ENCODE peak calls at places on chromosomes 13 and 19, in four cellular contexts. One of them, this sample, is unnamed.

GRCh38 chr19:41409288-41409687 is 11.7 kb downstream of the BCKDHA start:
- DNase-seq in activated CD8-positive, alpha-beta T cell treated with anti-CD3 and anti-CD28 coated beads for 36 hours: no peak
- DNase-seq in ovary: no peak
- DNase-seq in mucosa of descending colon: no peak
- DNase-seq in this sample: no peak

GRCh38 chr19:30682576-30683536 is 310.7 kb downstream of the ZNF536 start:
- DNase-seq in activated CD8-positive, alpha-beta T cell treated with anti-CD3 and anti-CD28 coated beads for 36 hours: peak
- DNase-seq in ovary: peak
- DNase-seq in mucosa of descending colon: no peak
- DNase-seq in this sample: peak

GRCh38 chr13:40064154-40064713 is 408.8 kb downstream of the COG6 start:
- DNase-seq in activated CD8-positive, alpha-beta T cell treated with anti-CD3 and anti-CD28 coated beads for 36 hours: no peak
- DNase-seq in ovary: no peak
- DNase-seq in mucosa of descending colon: no peak
- DNase-seq in this sample: no peak

GRCh38 chr19:54209748-54210494 is 9.3 kb downstream of the RPS9 start:
- DNase-seq in activated CD8-positive, alpha-beta T cell treated with anti-CD3 and anti-CD28 coated beads for 36 hours: peak
- DNase-seq in ovary: peak
- DNase-seq in mucosa of descending colon: peak
- DNase-seq in this sample: no peak

GRCh38 chr19:40262422-40262821 is 22.7 kb downstream of the AKT2 start:
- DNase-seq in activated CD8-positive, alpha-beta T cell treated with anti-CD3 and anti-CD28 coated beads for 36 hours: no peak
- DNase-seq in ovary: no peak
- DNase-seq in mucosa of descending colon: no peak
- DNase-seq in this sample: no peak

GRCh38 chr19:35959040-35959967 is 23.1 kb downstream of the LRFN3 start:
- DNase-seq in activated CD8-positive, alpha-beta T cell treated with anti-CD3 and anti-CD28 coated beads for 36 hours: peak
- DNase-seq in ovary: no peak
- DNase-seq in mucosa of descending colon: peak
- DNase-seq in this sample: peak

GRCh38 chr13:112078879-112079526 is 12.1 kb downstream of the SOX1 start:
- DNase-seq in activated CD8-positive, alpha-beta T cell treated with anti-CD3 and anti-CD28 coated beads for 36 hours: no peak
- DNase-seq in ovary: no peak
- DNase-seq in mucosa of descending colon: no peak
- DNase-seq in this sample: no peak

GRCh38 chr13:110225007-110225406 is 82.0 kb downstream of the COL4A1 start:
- DNase-seq in activated CD8-positive, alpha-beta T cell treated with anti-CD3 and anti-CD28 coated beads for 36 hours: no peak
- DNase-seq in ovary: no peak
- DNase-seq in mucosa of descending colon: no peak
- DNase-seq in this sample: no peak

GRCh38 chr13:110154370-110155031 is 152.5 kb downstream of the COL4A1 start:
- DNase-seq in activated CD8-positive, alpha-beta T cell treated with anti-CD3 and anti-CD28 coated beads for 36 hours: no peak
- DNase-seq in ovary: no peak
- DNase-seq in mucosa of descending colon: no peak
- DNase-seq in this sample: no peak

GRCh38 chr19:37467608-37468090 is 405 bp upstream of the ZNF569 start:
- DNase-seq in activated CD8-positive, alpha-beta T cell treated with anti-CD3 and anti-CD28 coated beads for 36 hours: no peak
- DNase-seq in ovary: no peak
- DNase-seq in mucosa of descending colon: no peak
- DNase-seq in this sample: no peak

GRCh38 chr19:46981296-46981695 is 38.3 kb upstream of the NPAS1 start:
- DNase-seq in activated CD8-positive, alpha-beta T cell treated with anti-CD3 and anti-CD28 coated beads for 36 hours: no peak
- DNase-seq in ovary: no peak
- DNase-seq in mucosa of descending colon: peak
- DNase-seq in this sample: no peak

GRCh38 chr13:50389726-50390125 is 374.5 kb downstream of the KCNRG start:
- DNase-seq in activated CD8-positive, alpha-beta T cell treated with anti-CD3 and anti-CD28 coated beads for 36 hours: no peak
- DNase-seq in ovary: no peak
- DNase-seq in mucosa of descending colon: no peak
- DNase-seq in this sample: no peak

GRCh38 chr19:13100031-13100588 is 2.5 kb downstream of the LYL1 start:
- DNase-seq in activated CD8-positive, alpha-beta T cell treated with anti-CD3 and anti-CD28 coated beads for 36 hours: peak
- DNase-seq in ovary: peak
- DNase-seq in mucosa of descending colon: no peak
- DNase-seq in this sample: peak

GRCh38 chr13:113950451-113951245 is 23.2 kb downstream of the C13orf46 start:
- DNase-seq in activated CD8-positive, alpha-beta T cell treated with anti-CD3 and anti-CD28 coated beads for 36 hours: no peak
- DNase-seq in ovary: no peak
- DNase-seq in mucosa of descending colon: peak
- DNase-seq in this sample: no peak

GRCh38 chr13:20398459-20398858 is 127.2 kb downstream of the CRYL1 start:
- DNase-seq in activated CD8-positive, alpha-beta T cell treated with anti-CD3 and anti-CD28 coated beads for 36 hours: no peak
- DNase-seq in ovary: peak
- DNase-seq in mucosa of descending colon: no peak
- DNase-seq in this sample: no peak

GRCh38 chr13:61774903-61775302 is 359.3 kb upstream of the PCDH20 start:
- DNase-seq in activated CD8-positive, alpha-beta T cell treated with anti-CD3 and anti-CD28 coated beads for 36 hours: no peak
- DNase-seq in ovary: no peak
- DNase-seq in mucosa of descending colon: no peak
- DNase-seq in this sample: no peak

GRCh38 chr19:336067-336614 is 8.5 kb downstream of the MIER2 start:
- DNase-seq in activated CD8-positive, alpha-beta T cell treated with anti-CD3 and anti-CD28 coated beads for 36 hours: no peak
- DNase-seq in ovary: peak
- DNase-seq in mucosa of descending colon: no peak
- DNase-seq in this sample: no peak

GRCh38 chr13:76522083-76522755 is 364.0 kb downstream of the KCTD12 start:
- DNase-seq in activated CD8-positive, alpha-beta T cell treated with anti-CD3 and anti-CD28 coated beads for 36 hours: no peak
- DNase-seq in ovary: no peak
- DNase-seq in mucosa of descending colon: no peak
- DNase-seq in this sample: no peak

GRCh38 chr13:94494021-94494420 is 14.5 kb upstream of the DCT start:
- DNase-seq in activated CD8-positive, alpha-beta T cell treated with anti-CD3 and anti-CD28 coated beads for 36 hours: no peak
- DNase-seq in ovary: no peak
- DNase-seq in mucosa of descending colon: no peak
- DNase-seq in this sample: no peak

GRCh38 chr13:46961719-46962118 is 64.9 kb upstream of the HTR2A start:
- DNase-seq in activated CD8-positive, alpha-beta T cell treated with anti-CD3 and anti-CD28 coated beads for 36 hours: no peak
- DNase-seq in ovary: no peak
- DNase-seq in mucosa of descending colon: no peak
- DNase-seq in this sample: peak

GRCh38 chr19:40613669-40614594 is 12.8 kb downstream of the LTBP4 start:
- DNase-seq in activated CD8-positive, alpha-beta T cell treated with anti-CD3 and anti-CD28 coated beads for 36 hours: peak
- DNase-seq in ovary: peak
- DNase-seq in mucosa of descending colon: peak
- DNase-seq in this sample: peak

GRCh38 chr13:79457948-79458347 is 23.0 kb upstream of the NDFIP2 start:
- DNase-seq in activated CD8-positive, alpha-beta T cell treated with anti-CD3 and anti-CD28 coated beads for 36 hours: peak
- DNase-seq in ovary: no peak
- DNase-seq in mucosa of descending colon: no peak
- DNase-seq in this sample: no peak

GRCh38 chr13:77325371-77325941 is 1.4 kb downstream of the MYCBP2 start:
- DNase-seq in activated CD8-positive, alpha-beta T cell treated with anti-CD3 and anti-CD28 coated beads for 36 hours: no peak
- DNase-seq in ovary: no peak
- DNase-seq in mucosa of descending colon: no peak
- DNase-seq in this sample: peak

GRCh38 chr19:30122431-30122830 is 180.4 kb downstream of the URI1 start:
- DNase-seq in activated CD8-positive, alpha-beta T cell treated with anti-CD3 and anti-CD28 coated beads for 36 hours: no peak
- DNase-seq in ovary: no peak
- DNase-seq in mucosa of descending colon: no peak
- DNase-seq in this sample: no peak

GRCh38 chr19:900302-901111 is 7.2 kb downstream of the RNU6-9 start:
- DNase-seq in activated CD8-positive, alpha-beta T cell treated with anti-CD3 and anti-CD28 coated beads for 36 hours: peak
- DNase-seq in ovary: no peak
- DNase-seq in mucosa of descending colon: peak
- DNase-seq in this sample: no peak

GRCh38 chr13:104782741-104783140 is 1716.5 kb upstream of the SLC10A2 start:
- DNase-seq in activated CD8-positive, alpha-beta T cell treated with anti-CD3 and anti-CD28 coated beads for 36 hours: no peak
- DNase-seq in ovary: no peak
- DNase-seq in mucosa of descending colon: no peak
- DNase-seq in this sample: no peak

GRCh38 chr19:41505105-41505504 is 62.1 kb downstream of the ERICH4 start:
- DNase-seq in activated CD8-positive, alpha-beta T cell treated with anti-CD3 and anti-CD28 coated beads for 36 hours: no peak
- DNase-seq in ovary: no peak
- DNase-seq in mucosa of descending colon: no peak
- DNase-seq in this sample: no peak

GRCh38 chr19:10894911-10895213 is 23.5 kb downstream of the CARM1 start:
- DNase-seq in activated CD8-positive, alpha-beta T cell treated with anti-CD3 and anti-CD28 coated beads for 36 hours: no peak
- DNase-seq in ovary: no peak
- DNase-seq in mucosa of descending colon: no peak
- DNase-seq in this sample: no peak

GRCh38 chr19:48400018-48400742 is 6.7 kb downstream of the GRIN2D start:
- DNase-seq in activated CD8-positive, alpha-beta T cell treated with anti-CD3 and anti-CD28 coated beads for 36 hours: peak
- DNase-seq in ovary: no peak
- DNase-seq in mucosa of descending colon: peak
- DNase-seq in this sample: peak

GRCh38 chr13:77595166-77595810 is 59.8 kb downstream of the SCEL start:
- DNase-seq in activated CD8-positive, alpha-beta T cell treated with anti-CD3 and anti-CD28 coated beads for 36 hours: no peak
- DNase-seq in ovary: no peak
- DNase-seq in mucosa of descending colon: no peak
- DNase-seq in this sample: no peak

GRCh38 chr19:39217094-39217493 is 13.0 kb upstream of the SYCN start:
- DNase-seq in activated CD8-positive, alpha-beta T cell treated with anti-CD3 and anti-CD28 coated beads for 36 hours: no peak
- DNase-seq in ovary: no peak
- DNase-seq in mucosa of descending colon: no peak
- DNase-seq in this sample: no peak

GRCh38 chr19:39209196-39209595 is 5.1 kb upstream of the SYCN start:
- DNase-seq in activated CD8-positive, alpha-beta T cell treated with anti-CD3 and anti-CD28 coated beads for 36 hours: no peak
- DNase-seq in ovary: no peak
- DNase-seq in mucosa of descending colon: no peak
- DNase-seq in this sample: no peak

GRCh38 chr19:39208175-39208795 is 4.2 kb upstream of the SYCN start:
- DNase-seq in activated CD8-positive, alpha-beta T cell treated with anti-CD3 and anti-CD28 coated beads for 36 hours: no peak
- DNase-seq in ovary: no peak
- DNase-seq in mucosa of descending colon: no peak
- DNase-seq in this sample: peak

GRCh38 chr19:39211731-39212376 is 7.8 kb upstream of the SYCN start:
- DNase-seq in activated CD8-positive, alpha-beta T cell treated with anti-CD3 and anti-CD28 coated beads for 36 hours: no peak
- DNase-seq in ovary: no peak
- DNase-seq in mucosa of descending colon: no peak
- DNase-seq in this sample: no peak

GRCh38 chr19:39212377-39212742 is 8.3 kb upstream of the SYCN start:
- DNase-seq in activated CD8-positive, alpha-beta T cell treated with anti-CD3 and anti-CD28 coated beads for 36 hours: peak
- DNase-seq in ovary: no peak
- DNase-seq in mucosa of descending colon: no peak
- DNase-seq in this sample: peak
- TF ChIP-seq CTCF in activated CD8-positive, alpha-beta T cell treated with anti-CD3 and anti-CD28 coated beads for 36 hours: peak
- TF ChIP-seq CTCF in ovary: no peak
- TF ChIP-seq CTCF in mucosa of descending colon: no peak
- TF ChIP-seq CTCF in this sample: peak

GRCh38 chr19:7831452-7831851 is 1.4 kb downstream of the EVI5L start:
- DNase-seq in activated CD8-positive, alpha-beta T cell treated with anti-CD3 and anti-CD28 coated beads for 36 hours: no peak
- DNase-seq in ovary: peak
- DNase-seq in mucosa of descending colon: peak
- DNase-seq in this sample: no peak
- TF ChIP-seq CTCF in activated CD8-positive, alpha-beta T cell treated with anti-CD3 and anti-CD28 coated beads for 36 hours: no peak
- TF ChIP-seq CTCF in ovary: no peak
- TF ChIP-seq CTCF in mucosa of descending colon: no peak
- TF ChIP-seq CTCF in this sample: no peak

GRCh38 chr19:4369888-4370260 is 26.5 kb downstream of the MPND start:
- DNase-seq in activated CD8-positive, alpha-beta T cell treated with anti-CD3 and anti-CD28 coated beads for 36 hours: peak
- DNase-seq in ovary: peak
- DNase-seq in mucosa of descending colon: peak
- DNase-seq in this sample: peak
- TF ChIP-seq CTCF in activated CD8-positive, alpha-beta T cell treated with anti-CD3 and anti-CD28 coated beads for 36 hours: peak
- TF ChIP-seq CTCF in ovary: no peak
- TF ChIP-seq CTCF in mucosa of descending colon: peak
- TF ChIP-seq CTCF in this sample: peak

DNA sequence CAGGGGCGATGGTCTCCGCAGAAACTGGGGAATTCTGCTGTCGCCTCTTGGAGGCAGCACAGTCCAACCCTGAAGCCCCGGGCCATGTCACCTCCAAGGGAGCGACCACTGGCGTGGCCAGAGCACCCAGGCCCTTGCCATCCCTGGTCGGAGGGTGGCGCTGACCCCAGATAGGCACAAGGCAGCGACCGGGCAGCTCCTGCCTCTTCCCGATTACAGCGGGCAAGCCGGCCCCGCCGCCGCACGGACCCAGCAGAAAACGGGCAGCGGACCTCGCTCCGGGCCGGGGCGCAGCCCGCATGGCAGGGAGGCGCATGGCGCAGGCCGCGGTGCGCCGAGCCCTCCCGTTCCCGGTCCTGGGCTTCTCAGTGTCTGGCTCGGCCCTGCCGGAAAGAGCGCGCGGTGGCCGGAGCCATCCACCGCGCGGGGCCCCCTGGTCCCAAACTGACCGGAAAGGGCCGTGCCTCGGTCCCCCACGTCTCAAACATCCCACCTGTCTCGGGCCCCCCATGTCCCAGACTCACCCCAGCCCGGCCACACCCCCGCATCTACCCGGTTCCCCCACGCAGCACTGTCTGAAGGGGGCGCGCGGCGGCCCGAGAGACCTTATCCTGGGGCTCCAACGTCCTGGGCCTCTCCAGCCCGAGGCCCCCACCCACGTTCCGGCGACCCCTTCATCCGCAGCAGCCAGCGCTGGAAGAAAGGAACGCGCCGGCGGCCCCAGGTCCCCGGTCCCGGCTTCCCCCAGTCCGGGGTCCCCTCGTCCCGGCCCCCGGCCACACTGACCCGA is 725 bp downstream of the CERS1 start:
- DNase-seq in activated CD8-positive, alpha-beta T cell treated with anti-CD3 and anti-CD28 coated beads for 36 hours: peak
- DNase-seq in ovary: peak
- DNase-seq in mucosa of descending colon: no peak
- DNase-seq in this sample: peak
- TF ChIP-seq CTCF in activated CD8-positive, alpha-beta T cell treated with anti-CD3 and anti-CD28 coated beads for 36 hours: no peak
- TF ChIP-seq CTCF in ovary: no peak
- TF ChIP-seq CTCF in mucosa of descending colon: no peak
- TF ChIP-seq CTCF in this sample: no peak

DNA sequence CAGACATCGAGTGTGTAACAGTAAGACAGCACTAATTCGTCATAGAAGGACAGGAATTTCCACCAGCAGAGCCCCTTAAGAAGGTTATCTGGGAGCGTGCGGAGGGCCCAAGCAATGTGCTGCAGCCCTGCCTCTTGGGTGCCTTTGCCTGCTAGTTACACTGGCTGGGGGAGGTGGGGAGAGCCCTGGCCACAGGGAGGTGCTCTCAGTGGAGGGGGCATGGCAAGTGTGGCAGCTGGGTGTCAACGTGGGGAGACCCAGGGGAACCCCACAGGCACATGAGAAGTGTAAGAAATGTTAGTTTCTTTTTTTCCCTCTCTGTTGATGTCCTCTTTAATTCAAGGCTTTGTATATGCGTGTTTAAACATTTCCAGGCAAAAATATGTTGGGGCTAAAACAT is 50.9 kb upstream of the TMTC4 start:
- DNase-seq in activated CD8-positive, alpha-beta T cell treated with anti-CD3 and anti-CD28 coated beads for 36 hours: peak
- DNase-seq in ovary: no peak
- DNase-seq in mucosa of descending colon: no peak
- DNase-seq in this sample: no peak
- TF ChIP-seq CTCF in activated CD8-positive, alpha-beta T cell treated with anti-CD3 and anti-CD28 coated beads for 36 hours: no peak
- TF ChIP-seq CTCF in ovary: no peak
- TF ChIP-seq CTCF in mucosa of descending colon: no peak
- TF ChIP-seq CTCF in this sample: no peak

GRCh38 chr19:55383789-55384575 is at the start of gene TMEM238:
- DNase-seq in activated CD8-positive, alpha-beta T cell treated with anti-CD3 and anti-CD28 coated beads for 36 hours: peak
- DNase-seq in ovary: peak
- DNase-seq in mucosa of descending colon: peak
- DNase-seq in this sample: peak
- TF ChIP-seq CTCF in activated CD8-positive, alpha-beta T cell treated with anti-CD3 and anti-CD28 coated beads for 36 hours: no peak
- TF ChIP-seq CTCF in ovary: peak
- TF ChIP-seq CTCF in mucosa of descending colon: no peak
- TF ChIP-seq CTCF in this sample: peak

DNA sequence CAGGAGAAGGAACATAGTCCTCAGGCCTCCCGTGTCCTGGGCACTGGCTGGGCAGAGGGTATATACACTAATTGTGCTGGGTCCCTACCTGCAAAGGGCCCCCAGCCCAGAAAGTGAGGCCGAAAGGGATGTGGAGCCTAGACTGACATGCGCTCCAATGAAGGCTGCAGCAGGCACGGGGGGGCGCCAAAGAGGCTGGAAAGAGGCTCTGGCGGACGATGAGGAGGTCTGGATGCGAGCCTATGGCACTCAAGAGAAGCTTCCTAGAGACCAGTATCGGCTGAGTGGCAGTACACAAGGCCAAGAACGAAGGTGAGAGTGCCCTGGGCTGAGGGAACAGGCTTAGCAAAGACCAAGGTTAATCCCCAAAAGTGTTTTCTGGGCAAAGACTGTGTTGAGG is 16.6 kb downstream of the VRK3 start:
- DNase-seq in activated CD8-positive, alpha-beta T cell treated with anti-CD3 and anti-CD28 coated beads for 36 hours: peak
- DNase-seq in ovary: no peak
- DNase-seq in mucosa of descending colon: no peak
- DNase-seq in this sample: no peak
- TF ChIP-seq CTCF in activated CD8-positive, alpha-beta T cell treated with anti-CD3 and anti-CD28 coated beads for 36 hours: no peak
- TF ChIP-seq CTCF in ovary: no peak
- TF ChIP-seq CTCF in mucosa of descending colon: no peak
- TF ChIP-seq CTCF in this sample: no peak